ENCODE peak calls at places on chromosome 9, in ten cellular contexts. G is HCT116; S is left lobe of liver; L is heart left ventricle; D is A549; I is activated CD8-positive, alpha-beta T cell treated with anti-CD3 and anti-CD28 coated beads, Interleukin-2, amount 10 ng/mL, durations not matched to agents 7 days and 5 days; R is gastrocnemius medialis; V is CD4-positive, alpha-beta T cell; A is RWPE2; X is activated naive CD4-positive, alpha-beta T cell treated with anti-CD3 and anti-CD28 coated beads, Interleukin-2, amount 50 U/mL, for 72 hours. B is an unnamed sample.

GRCh38 chr9:20658677-20659473 is 25.2 kb upstream of the FOCAD start:
- ATAC-seq in S (no peak), X (peak; percentile 56), I (peak; percentile 63), A (peak; percentile 64), G (peak; percentile 81), L (peak; percentile 24), R (no peak), V (peak; percentile 29), D (peak; percentile 90), B (peak; percentile 52)

GRCh38 chr9:105846825-105847224 is 152.5 kb downstream of the TMEM38B start:
- ATAC-seq in S (no peak), A (no peak), V (no peak), D (no peak), L (no peak), X (no peak), G (no peak), I (no peak), R (no peak), B (no peak)

GRCh38 chr9:81776390-81776789 is 87.0 kb upstream of the TLE1 start:
- ATAC-seq in X (no peak), D (no peak), R (no peak), S (no peak), I (no peak), G (no peak), A (no peak), L (no peak), V (no peak), B (no peak)

GRCh38 chr9:3244963-3245653 is 280.7 kb downstream of the RFX3 start:
- ATAC-seq in G (no peak), X (peak; percentile 44), I (no peak), A (no peak), D (no peak), V (no peak), L (no peak), S (no peak), R (no peak), B (no peak)

GRCh38 chr9:71368157-71368556 is 246.7 kb upstream of the TRPM3 start:
- ATAC-seq in G (no peak), L (no peak), V (no peak), I (no peak), D (no peak), R (no peak), X (no peak), A (no peak), S (peak; percentile 12), B (no peak)

GRCh38 chr9:124726886-124727285 is 44.2 kb downstream of the NR6A1 start:
- ATAC-seq in R (no peak), G (no peak), S (no peak), L (no peak), D (no peak), I (no peak), A (no peak), V (no peak), X (no peak), B (peak; percentile 31)

GRCh38 chr9:3446313-3446712 is 79.5 kb downstream of the RFX3 start:
- ATAC-seq in D (no peak), R (no peak), X (no peak), G (no peak), L (no peak), A (no peak), S (no peak), I (no peak), V (no peak), B (no peak)

GRCh38 chr9:93958121-93958874 is 3.1 kb upstream of the BARX1 start:
- ATAC-seq in S (no peak), X (peak; percentile 35), D (no peak), V (no peak), R (no peak), A (no peak), I (peak; percentile 31), L (peak; percentile 12), G (no peak), B (no peak)

GRCh38 chr9:128619779-128620178 is 36.9 kb downstream of the DYNC2I2 start:
- ATAC-seq in D (no peak), R (no peak), L (no peak), X (no peak), V (no peak), G (no peak), A (no peak), I (no peak), S (no peak), B (no peak)

GRCh38 chr9:98576354-98576753 is 132.4 kb downstream of the GABBR2 start:
- ATAC-seq in G (no peak), R (no peak), X (peak; percentile 6), A (no peak), S (no peak), V (no peak), I (no peak), L (no peak), D (no peak), B (no peak)

GRCh38 chr9:94649100-94649855 is 10.0 kb upstream of the FBP1 start:
- ATAC-seq in A (peak; percentile 87), S (peak; percentile 35), L (peak; percentile 18), X (no peak), G (peak; percentile 58), I (no peak), V (no peak), D (peak; percentile 66), R (no peak), B (peak; percentile 94)

GRCh38 chr9:122309861-122310260 is 45.2 kb downstream of the MRRF start:
- ATAC-seq in G (no peak), L (no peak), X (no peak), A (no peak), V (no peak), D (no peak), I (no peak), R (no peak), S (no peak), B (no peak)

GRCh38 chr9:112819635-112820496 is 69.3 kb downstream of the SNX30 start:
- ATAC-seq in V (no peak), X (peak; percentile 48), I (no peak), G (peak; percentile 99), A (peak; percentile 74), D (peak; percentile 99), R (peak; percentile 99), L (peak; percentile 98), S (peak; percentile 93), B (peak; percentile 84)

GRCh38 chr9:27440888-27441740 is 83.0 kb upstream of the IFNK start:
- ATAC-seq in G (no peak), X (peak; percentile 50), L (no peak), A (peak; percentile 56), I (no peak), V (no peak), R (no peak), S (no peak), D (no peak), B (no peak)

GRCh38 chr9:112249277-112249676 is 74.2 kb upstream of the SUSD1 start:
- ATAC-seq in D (peak; percentile 29), S (no peak), I (peak; percentile 36), A (peak; percentile 83), L (no peak), R (no peak), V (no peak), G (no peak), X (peak; percentile 92), B (no peak)

GRCh38 chr9:84294551-84294950 is 46.0 kb downstream of the SLC28A3 start:
- ATAC-seq in G (peak; percentile 86), R (no peak), L (no peak), D (peak; percentile 45), S (no peak), V (no peak), X (no peak), I (no peak), A (no peak), B (no peak)

GRCh38 chr9:134993416-134993815 is 75.7 kb upstream of the FCN1 start:
- ATAC-seq in I (no peak), D (no peak), V (no peak), G (no peak), S (no peak), A (no peak), L (no peak), X (no peak), R (no peak), B (no peak)

GRCh38 chr9:121259935-121260334 is 8.0 kb upstream of the GSN start:
- ATAC-seq in A (no peak), L (no peak), R (no peak), D (no peak), X (no peak), G (no peak), V (no peak), I (no peak), S (no peak), B (no peak)

GRCh38 chr9:77028478-77028877 is 9.0 kb downstream of the FOXB2 start:
- ATAC-seq in X (no peak), D (no peak), A (no peak), S (no peak), L (no peak), V (no peak), G (no peak), I (no peak), R (no peak), B (no peak)

GRCh38 chr9:38453835-38454234 is 29.6 kb upstream of the IGFBPL1 start:
- ATAC-seq in X (no peak), G (no peak), I (no peak), V (no peak), S (no peak), R (no peak), D (no peak), A (no peak), L (no peak), B (no peak)

GRCh38 chr9:130959809-130960334 is 20.8 kb upstream of the FIBCD1 start:
- ATAC-seq in S (no peak), V (no peak), R (no peak), I (no peak), D (no peak), L (no peak), X (no peak), A (no peak), G (no peak), B (no peak)

GRCh38 chr9:80699551-80699998 is 989.8 kb downstream of the TLE1 start:
- ATAC-seq in V (no peak), X (no peak), R (peak; percentile 18), A (peak; percentile 98), D (no peak), G (no peak), S (no peak), L (peak; percentile 65), I (no peak), B (peak; percentile 89)

GRCh38 chr9:34375901-34376595 is 650 bp downstream of the MYORG start:
- ATAC-seq in V (no peak), I (peak; percentile 20), S (peak; percentile 50), L (peak; percentile 34), G (peak; percentile 46), D (peak; percentile 68), X (peak; percentile 25), A (peak; percentile 41), R (peak; percentile 52), B (peak; percentile 6)